ENCODE peak calls at places on chromosomes 12 and 14, in ten cellular contexts. E is heart left ventricle, S is IMR-90, A is sigmoid colon, W is fibroblast of lung, Z is ovary, P is MM.1S, Y is suprapubic skin, L is right atrium auricular region, H is stomach. M is an unnamed sample.

GRCh38 chr14:52370406-52370911 is 56.3 kb downstream of the PTGER2 start:
- DNase-seq in E (no peak), S (no peak), A (no peak), W (no peak), Z (no peak), P (no peak), Y (no peak), L (no peak), H (no peak), M (no peak)

GRCh38 chr12:69161835-69162234 is 77.5 kb upstream of the CPSF6 start:
- DNase-seq in E (no peak), S (no peak), A (no peak), W (peak; percentile 33), Z (no peak), P (peak; percentile 67), Y (no peak), L (peak; percentile 2), H (no peak), M (no peak)

GRCh38 chr12:78185109-78185508 is 354.4 kb downstream of the NAV3 start:
- DNase-seq in E (no peak), S (peak; percentile 70), A (no peak), W (peak; percentile 77), Z (no peak), P (no peak), Y (no peak), L (no peak), H (no peak), M (no peak)

GRCh38 chr14:34874386-34875030 is 652 bp downstream of the BAZ1A start:
- DNase-seq in E (peak; percentile 57), S (peak; percentile 49), A (peak; percentile 74), W (peak; percentile 51), Z (peak; percentile 39), P (peak; percentile 49), Y (peak; percentile 82), L (no peak), H (peak; percentile 52), M (peak; percentile 50)

GRCh38 chr12:78057075-78057474 is 226.4 kb downstream of the NAV3 start:
- DNase-seq in E (no peak), S (no peak), A (no peak), W (no peak), Z (no peak), P (no peak), Y (no peak), L (no peak), H (no peak), M (no peak)

GRCh38 chr12:27517532-27517931 is 6.5 kb upstream of the PPFIBP1 start:
- DNase-seq in E (no peak), S (no peak), A (no peak), W (peak; percentile 55), Z (no peak), P (no peak), Y (no peak), L (no peak), H (no peak), M (no peak)

GRCh38 chr12:42705863-42706262 is 116.3 kb upstream of the PRICKLE1 start:
- DNase-seq in E (peak; percentile 89), S (peak; percentile 95), A (peak; percentile 93), W (peak; percentile 99), Z (peak; percentile 90), P (no peak), Y (peak; percentile 83), L (peak; percentile 87), H (peak; percentile 34), M (peak; percentile 45)

GRCh38 chr12:108798551-108799221 is 58.7 kb downstream of the SSH1 start:
- DNase-seq in E (peak; percentile 49), S (peak; percentile 86), A (peak; percentile 95), W (peak; percentile 66), Z (no peak), P (no peak), Y (no peak), L (no peak), H (no peak), M (peak; percentile 33)

GRCh38 chr12:16118586-16118985 is 158.9 kb downstream of the SLC15A5 start:
- DNase-seq in E (no peak), S (no peak), A (no peak), W (peak; percentile 11), Z (no peak), P (no peak), Y (no peak), L (no peak), H (no peak), M (no peak)

GRCh38 chr12:32650508-32650907 is 28.6 kb upstream of the DNM1L start:
- DNase-seq in E (no peak), S (no peak), A (no peak), W (no peak), Z (no peak), P (no peak), Y (no peak), L (no peak), H (no peak), M (no peak)

GRCh38 chr14:80298491-80299017 is 87.2 kb upstream of the DIO2 start:
- DNase-seq in E (no peak), S (no peak), A (no peak), W (no peak), Z (no peak), P (no peak), Y (no peak), L (no peak), H (no peak), M (no peak)

DNA sequence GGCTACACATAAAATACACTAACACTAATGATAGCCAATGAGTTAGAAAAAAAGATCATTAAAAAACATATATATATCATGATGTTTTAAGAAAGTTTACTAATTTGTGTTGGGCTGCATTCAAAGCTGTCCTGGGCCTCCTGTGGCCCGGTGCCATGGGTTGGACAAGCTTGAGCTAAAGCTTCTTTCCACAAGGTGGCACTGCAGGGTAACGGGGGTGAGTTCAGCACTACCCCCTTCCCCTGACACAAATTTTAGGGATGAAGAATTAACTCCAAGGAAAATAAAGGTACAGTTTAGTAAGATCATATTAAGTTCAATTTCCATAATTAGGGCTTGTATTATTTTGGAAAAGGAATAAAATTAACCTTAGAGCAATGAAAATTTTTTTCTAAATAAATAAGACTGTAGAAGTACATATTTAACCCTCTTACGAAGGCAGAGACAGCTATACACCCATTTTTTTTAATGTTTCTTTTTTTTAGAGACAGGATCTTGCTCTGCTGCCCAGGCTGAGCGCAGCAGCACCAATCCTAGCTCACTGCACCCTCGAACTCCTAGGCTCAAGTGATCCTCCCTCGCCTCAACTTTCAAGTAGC is 38.9 kb downstream of the PPP1R13B start:
- DNase-seq in E (peak; percentile 81), S (peak; percentile 65), A (peak; percentile 87), W (peak; percentile 59), Z (peak; percentile 77), P (peak; percentile 34), Y (no peak), L (peak; percentile 74), H (peak; percentile 84), M (peak; percentile 78)
- H3K4me1 ChIP-seq in E (peaks cover 51% of the 10 kb centered on the region), S (peaks cover 2% of the 10 kb centered on the region), A (peaks cover 12% of the 10 kb centered on the region), W (no peaks in the 10 kb centered on the region), Z (peaks cover 2% of the 10 kb centered on the region), P (no peaks in the 10 kb centered on the region), Y (peaks cover under 1% of the 10 kb centered on the region), L (peaks cover 37% of the 10 kb centered on the region), H (peaks cover 50% of the 10 kb centered on the region), M (peaks cover 3% of the 10 kb centered on the region)

GRCh38 chr12:114152890-114153289 is 186.8 kb upstream of the RBM19 start:
- DNase-seq in E (no peak), S (no peak), A (no peak), W (no peak), Z (no peak), P (no peak), Y (no peak), L (no peak), H (no peak), M (no peak)

DNA sequence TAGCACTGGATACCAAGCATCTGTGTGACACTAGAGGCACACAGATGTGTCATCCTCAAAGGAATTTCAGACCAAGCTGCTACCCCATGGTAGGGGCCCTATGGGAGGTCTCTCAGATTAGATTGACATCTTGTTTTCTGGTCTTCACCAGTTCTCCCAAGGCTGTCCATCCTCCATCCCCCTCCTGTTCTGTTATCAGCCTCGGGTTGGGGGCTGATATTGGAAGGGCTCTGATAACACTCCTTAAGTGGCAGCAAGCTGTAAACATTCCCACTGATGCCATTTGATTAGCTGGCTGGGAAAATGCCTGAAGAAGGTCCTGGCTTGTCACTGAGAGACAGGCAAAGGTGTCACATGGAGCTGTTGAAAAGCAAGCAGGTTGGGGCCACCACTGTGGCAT is 185.9 kb upstream of the RBM19 start:
- DNase-seq in E (no peak), S (no peak), A (no peak), W (no peak), Z (no peak), P (no peak), Y (no peak), L (no peak), H (no peak), M (no peak)
- TF ChIP-seq CTCF in E (no peak), S (no peak), A (no peak), W (no peak), Z (no peak), P (no peak), Y (no peak), L (no peak), H (no peak), M (no peak)

DNA sequence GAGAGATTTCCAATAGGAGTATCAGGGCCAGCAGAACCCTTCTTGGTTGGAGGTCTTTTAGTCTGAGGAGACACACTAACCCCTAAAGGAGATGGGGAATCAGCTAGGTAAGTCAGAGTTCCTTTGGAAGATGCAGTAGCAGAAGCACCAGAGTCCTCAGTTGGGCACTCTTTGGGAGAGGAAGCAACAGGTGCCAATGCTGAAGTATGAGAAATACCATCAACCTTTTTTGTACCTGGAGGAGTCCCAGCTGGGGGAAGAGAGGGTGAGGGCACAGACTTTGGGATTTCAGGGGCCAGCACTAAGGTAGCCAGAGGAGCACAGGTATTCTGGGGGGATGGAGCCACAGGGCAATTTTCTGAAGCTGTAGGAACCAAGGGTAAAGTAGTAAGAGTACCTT is 6.0 kb downstream of the NACA start:
- DNase-seq in E (no peak), S (no peak), A (no peak), W (no peak), Z (no peak), P (no peak), Y (no peak), L (no peak), H (no peak), M (no peak)
- H3K4me1 ChIP-seq in E (peaks cover 80% of the 10 kb centered on the region), S (peaks cover 15% of the 10 kb centered on the region), A (peaks cover 84% of the 10 kb centered on the region), W (peaks cover 8% of the 10 kb centered on the region), Z (peaks cover 20% of the 10 kb centered on the region), P (peaks cover 85% of the 10 kb centered on the region), Y (peaks cover 82% of the 10 kb centered on the region), L (peaks cover 84% of the 10 kb centered on the region), H (peaks cover 87% of the 10 kb centered on the region), M (peaks cover 74% of the 10 kb centered on the region)

GRCh38 chr12:55074771-55075170 is 51.4 kb upstream of the OR9K2 start:
- DNase-seq in E (no peak), S (no peak), A (no peak), W (no peak), Z (no peak), P (no peak), Y (no peak), L (no peak), H (no peak), M (no peak)

GRCh38 chr12:55068416-55069010 is 48.7 kb downstream of the NEUROD4 start:
- DNase-seq in E (no peak), S (peak; percentile 43), A (no peak), W (peak; percentile 33), Z (no peak), P (peak; percentile 63), Y (no peak), L (no peak), H (no peak), M (no peak)

GRCh38 chr12:55067701-55068100 is 47.9 kb downstream of the NEUROD4 start:
- DNase-seq in E (no peak), S (no peak), A (no peak), W (no peak), Z (no peak), P (no peak), Y (no peak), L (no peak), H (no peak), M (no peak)

GRCh38 chr12:55073043-55074022 is 52.9 kb upstream of the OR9K2 start:
- DNase-seq in E (peak; percentile 67), S (peak; percentile 70), A (peak; percentile 79), W (peak; percentile 46), Z (peak; percentile 46), P (peak; percentile 77), Y (peak; percentile 81), L (no peak), H (peak; percentile 72), M (peak; percentile 72)

GRCh38 chr12:55072093-55072492 is 52.3 kb downstream of the NEUROD4 start:
- DNase-seq in E (peak; percentile 66), S (no peak), A (no peak), W (peak; percentile 5), Z (no peak), P (peak; percentile 88), Y (no peak), L (no peak), H (peak; percentile 61), M (peak; percentile 32)
- TF ChIP-seq CTCF in E (peak; percentile 21), S (no peak), A (no peak), W (no peak), Z (no peak), P (peak; percentile 96), Y (no peak), L (no peak), H (no peak), M (peak; percentile 20)

M was measured in transverse colon.